ENCODE peak calls at places on chromosome 21, in five cellular contexts. C is K562, B is HCT116, Q is H1, L is HepG2. I is an unnamed sample. For H3K27me3, the result is how much of the 10 kb centered on the place peaks cover.

GRCh38 chr21:16028163-16028562 is 298.4 kb downstream of the USP25 start:
- DNase-seq in L (no peak), B (no peak), C (no peak), Q (no peak), I (no peak)

GRCh38 chr21:15725949-15726348 is 3.8 kb upstream of the USP25 start:
- DNase-seq in Q (no peak), C (no peak), B (no peak), L (no peak), I (no peak)

GRCh38 chr21:31493350-31493880 is 149.4 kb upstream of the TIAM1 start:
- DNase-seq in L (no peak), C (no peak), Q (no peak), B (no peak), I (no peak)

GRCh38 chr21:35932232-35932911 is 128.0 kb downstream of the SETD4 start:
- DNase-seq in Q (no peak), L (no peak), B (peak), C (no peak), I (no peak)

GRCh38 chr21:31855180-31855579 is 17.6 kb upstream of the HUNK start:
- DNase-seq in L (no peak), Q (no peak), C (no peak), B (no peak), I (no peak)

GRCh38 chr21:15430577-15430976 is 299.2 kb upstream of the USP25 start:
- DNase-seq in L (no peak), C (no peak), Q (no peak), B (no peak), I (no peak)

GRCh38 chr21:36005879-36006400 is 54.4 kb downstream of the SETD4 start:
- DNase-seq in L (no peak), B (no peak), Q (no peak), C (no peak), I (no peak)

GRCh38 chr21:31559368-31560119 is 99.9 kb upstream of the SOD1 start:
- DNase-seq in B (peak), C (no peak), L (no peak), Q (peak), I (peak)

GRCh38 chr21:23968722-23969647 is 1638.3 kb downstream of the MRPL39 start:
- DNase-seq in Q (peak), C (peak), B (no peak), L (no peak), I (peak)

GRCh38 chr21:34545079-34545884 is 33.3 kb upstream of the KCNE1 start:
- DNase-seq in B (peak), Q (no peak), C (no peak), L (peak), I (peak)

GRCh38 chr21:25054689-25055088 is 552.6 kb downstream of the MRPL39 start:
- DNase-seq in Q (no peak), C (no peak), L (no peak), B (no peak), I (no peak)

GRCh38 chr21:22791986-22792560 is 1793.9 kb downstream of the NCAM2 start:
- DNase-seq in C (peak), L (peak), Q (no peak), B (no peak), I (peak)

GRCh38 chr21:22363504-22363903 is 1365.3 kb downstream of the NCAM2 start:
- DNase-seq in C (no peak), L (no peak), B (no peak), Q (no peak), I (no peak)

GRCh38 chr21:36504067-36505058 is 24.4 kb upstream of the CLDN14 start:
- DNase-seq in B (peak), Q (no peak), C (peak), L (peak), I (peak)

GRCh38 chr21:35651166-35651565 is 409.2 kb downstream of the SETD4 start:
- DNase-seq in B (no peak), L (no peak), C (no peak), Q (no peak), I (no peak)

GRCh38 chr21:36706482-36706852 is 7.6 kb downstream of the SIM2 start:
- DNase-seq in L (no peak), B (no peak), Q (no peak), C (no peak), I (no peak)

GRCh38 chr21:26719750-26720149 is 125.5 kb downstream of the ADAMTS1 start:
- DNase-seq in B (no peak), L (no peak), C (no peak), Q (no peak), I (no peak)

GRCh38 chr21:46634966-46635323 is 529 bp upstream of the PRMT2 start:
- DNase-seq in B (peak), C (peak), Q (no peak), L (peak), I (peak)

GRCh38 chr21:46585191-46585953 is 19.5 kb downstream of the S100B start:
- DNase-seq in C (no peak), B (no peak), Q (no peak), L (no peak), I (no peak)

GRCh38 chr21:29721242-29721641 is 218.6 kb downstream of the GRIK1 start:
- DNase-seq in Q (no peak), B (no peak), L (no peak), C (no peak), I (no peak)

GRCh38 chr21:34630536-34631143 is 15.7 kb upstream of the RCAN1 start:
- DNase-seq in L (peak), Q (no peak), B (peak), C (peak), I (peak)

GRCh38 chr21:21547368-21547953 is 549.3 kb downstream of the NCAM2 start:
- DNase-seq in L (no peak), B (no peak), Q (no peak), C (no peak), I (no peak)

GRCh38 chr21:35922618-35923017 is 137.7 kb downstream of the SETD4 start:
- DNase-seq in B (no peak), Q (no peak), L (no peak), C (no peak), I (no peak)

GRCh38 chr21:26449161-26449560 is 123.9 kb downstream of the CYYR1 start:
- DNase-seq in Q (no peak), B (no peak), L (no peak), C (no peak), I (no peak)

GRCh38 chr21:25375675-25376074 is 231.6 kb downstream of the MRPL39 start:
- DNase-seq in Q (no peak), B (no peak), L (no peak), C (no peak), I (no peak)

GRCh38 chr21:36478941-36479340 is 981 bp downstream of the CLDN14 start:
- DNase-seq in C (no peak), L (no peak), Q (peak), B (no peak), I (peak)

GRCh38 chr21:25911730-25912401 is 177.1 kb downstream of the GABPA start:
- DNase-seq in C (no peak), Q (no peak), L (no peak), B (no peak), I (no peak)

GRCh38 chr21:37074546-37074945 is 1.5 kb downstream of the TTC3 start:
- DNase-seq in B (no peak), C (no peak), Q (no peak), L (no peak), I (no peak)

GRCh38 chr21:17802568-17802967 is 16.6 kb downstream of the C21orf91 start:
- DNase-seq in L (no peak), Q (no peak), B (no peak), C (no peak), I (no peak)

GRCh38 chr21:43340491-43341348 is 86.2 kb downstream of the SIK1 start:
- DNase-seq in Q (no peak), L (no peak), C (no peak), B (peak), I (peak)
- TF ChIP-seq ZNF274 in Q (no peak), L (no peak), C (no peak), B (no peak), I (no peak)

DNA sequence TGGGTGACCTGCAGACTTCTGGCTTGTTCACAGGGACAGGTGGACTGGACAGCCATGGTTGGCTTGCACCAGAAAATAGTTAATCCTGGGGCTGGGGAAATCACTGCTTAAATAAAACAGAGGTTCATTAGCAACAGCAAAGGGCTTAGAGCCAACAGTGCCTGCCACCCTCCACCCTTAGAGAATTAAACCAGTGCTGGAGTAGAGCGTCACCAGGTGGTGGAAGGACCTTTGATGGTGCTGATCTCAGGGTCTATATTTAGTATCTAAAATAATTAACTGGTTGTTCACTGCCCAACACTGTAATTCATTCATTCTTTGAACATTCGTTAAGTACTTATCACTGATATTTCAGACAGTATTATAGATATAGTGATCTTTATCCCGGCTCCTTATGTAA is 34.7 kb upstream of the PDE9A start:
- DNase-seq in C (no peak), L (no peak), B (no peak), Q (no peak), I (no peak)
- H3K4me3 ChIP-seq in C (no peak), L (no peak), B (no peak), Q (no peak), I (no peak)

GRCh38 chr21:42629856-42630410 is 23.5 kb upstream of the PDE9A start:
- DNase-seq in L (no peak), Q (no peak), B (no peak), C (no peak), I (no peak)
- H3K27me3 ChIP-seq in L (under half), Q (under half), B (under half), C (under half), I (under half)

GRCh38 chr21:14012409-14012808 is 198.3 kb downstream of the LIPI start:
- DNase-seq in L (no peak), Q (no peak), C (no peak), B (no peak), I (no peak)
- TF ChIP-seq ZNF274 in L (no peak), Q (no peak), C (no peak), B (no peak), I (no peak)

DNA sequence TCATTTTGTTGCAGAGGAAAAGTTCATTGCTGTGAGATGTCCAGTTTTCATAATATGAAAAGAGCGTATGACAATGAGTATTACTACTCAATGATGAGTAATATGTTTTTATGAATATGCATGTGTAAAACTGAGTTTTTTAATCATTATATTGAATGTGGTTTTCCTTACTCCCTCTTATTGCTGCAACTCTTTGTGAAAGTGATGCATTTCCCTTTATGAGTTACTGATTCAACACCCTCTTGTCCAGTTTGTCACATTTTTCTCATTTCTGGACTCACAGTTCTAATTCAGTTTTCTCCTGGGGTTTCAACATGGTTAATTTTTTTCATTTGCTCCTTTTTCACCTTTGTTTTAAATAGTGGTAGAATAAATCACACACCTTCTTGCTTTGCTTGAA is 35.2 kb upstream of the KCNJ15 start:
- DNase-seq in Q (no peak), B (no peak), C (no peak), L (no peak), I (no peak)
- H3K4me3 ChIP-seq in Q (no peak), B (no peak), C (no peak), L (no peak), I (no peak)

DNA sequence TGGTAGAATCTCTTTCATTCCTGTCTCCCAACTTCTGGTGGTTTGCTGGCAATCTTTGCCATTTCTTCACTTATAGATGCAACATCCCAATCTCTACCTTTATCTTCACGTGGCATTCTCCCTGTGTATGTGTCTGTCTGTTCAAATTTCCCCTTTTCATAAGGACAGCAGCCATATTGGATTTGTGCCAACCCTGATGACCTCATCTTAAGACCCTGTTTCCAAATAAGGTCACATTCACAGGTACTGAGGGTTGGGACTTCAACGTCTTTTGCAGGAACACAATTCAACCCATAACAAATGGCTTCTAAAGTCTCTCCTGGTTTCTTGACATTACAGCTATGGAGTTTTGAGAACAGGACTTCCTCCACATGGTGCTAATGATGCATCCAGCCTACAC is 84.5 kb upstream of the OLIG2 start:
- DNase-seq in C (no peak), L (no peak), B (no peak), Q (no peak), I (no peak)
- H3K27me3 ChIP-seq in C (under half), L (under half), B (under half), Q (under half), I (under half)

GRCh38 chr21:45294509-45295291 is 7.0 kb upstream of the POFUT2 start:
- DNase-seq in Q (peak), L (no peak), C (no peak), B (no peak), I (no peak)

GRCh38 chr21:45295576-45296365 is 8.1 kb upstream of the POFUT2 start:
- DNase-seq in B (no peak), C (no peak), Q (no peak), L (no peak), I (no peak)

GRCh38 chr21:45292399-45293213 is 4.9 kb upstream of the POFUT2 start:
- DNase-seq in B (peak), Q (peak), C (peak), L (peak), I (peak)

GRCh38 chr21:45293214-45293725 is 5.6 kb upstream of the POFUT2 start:
- DNase-seq in B (no peak), C (no peak), Q (peak), L (no peak), I (no peak)

DNA sequence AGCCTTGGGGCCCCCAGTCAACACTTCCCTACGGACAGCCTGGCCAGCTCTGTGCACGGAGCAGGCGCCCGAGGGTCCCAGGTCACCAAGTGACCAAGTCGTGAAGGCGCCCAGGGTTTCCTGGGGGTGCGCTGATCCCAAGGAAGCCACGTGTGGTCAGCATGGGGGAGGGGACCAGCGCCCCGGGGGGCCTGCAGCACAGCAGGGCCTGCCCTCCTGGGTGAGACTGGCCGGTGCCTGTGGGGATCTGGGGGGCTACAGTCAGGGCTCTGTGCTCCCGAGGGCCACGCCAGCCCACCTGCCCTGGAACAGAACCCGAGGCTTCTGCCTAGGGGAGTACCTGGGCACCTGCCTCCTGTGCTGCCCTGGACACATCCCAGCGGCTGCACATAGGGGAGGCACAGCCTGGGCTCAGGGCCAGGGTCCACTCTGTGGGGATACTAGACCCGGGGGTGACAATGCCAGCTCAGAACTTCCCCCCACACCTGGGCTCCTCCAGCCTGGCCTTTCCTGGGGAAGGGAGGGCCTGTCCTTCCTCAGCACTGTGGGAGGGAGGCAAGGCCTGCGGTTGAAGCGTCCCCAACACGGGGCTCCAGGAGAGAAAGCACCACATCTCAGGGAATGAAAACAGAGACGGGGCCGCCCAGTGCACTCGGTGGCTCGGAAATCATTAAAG is 6.2 kb upstream of the POFUT2 start:
- DNase-seq in Q (peak), L (no peak), B (no peak), C (no peak), I (no peak)
- TF ChIP-seq ZNF274 in Q (no peak), L (no peak), B (no peak), C (no peak), I (no peak)

I was measured in NT2/D1.